ENCODE peak calls at places on chromosomes 16 and 17, in seven cellular contexts. Q is tibial nerve, O is neural progenitor cell, Y is ovary, M is heart right ventricle, X is pancreas, F is lung. V is an unnamed sample.

GRCh38 chr16:84396537-84397008 is 28.2 kb downstream of the ATP2C2 start:
- DNase-seq in M (no peak), Y (no peak), O (peak; percentile 34), Q (no peak), X (no peak), F (peak; percentile 83), V (no peak)

GRCh38 chr16:23448392-23448791 is 4.6 kb downstream of the COG7 start:
- DNase-seq in O (no peak), F (no peak), M (no peak), X (no peak), Y (no peak), Q (no peak), V (peak; percentile 69)

GRCh38 chr16:66878067-66878466 is 2.2 kb upstream of the PDP2 start:
- DNase-seq in X (no peak), Y (no peak), F (no peak), Q (no peak), M (no peak), O (no peak), V (no peak)

GRCh38 chr17:4420692-4421131 is 13.0 kb upstream of the SPNS3 start:
- DNase-seq in X (no peak), M (no peak), F (peak; percentile 62), Q (peak; percentile 44), Y (peak; percentile 64), O (peak; percentile 86), V (peak; percentile 84)

GRCh38 chr16:27242868-27243590 is 25.5 kb downstream of the NSMCE1 start:
- DNase-seq in X (no peak), Y (peak; percentile 25), F (no peak), Q (no peak), M (no peak), O (peak; percentile 62), V (no peak)

GRCh38 chr16:51114369-51114768 is 36.7 kb downstream of the SALL1 start:
- DNase-seq in X (no peak), F (no peak), O (peak; percentile 60), Q (no peak), M (no peak), Y (no peak), V (no peak)

GRCh38 chr16:66364117-66364958 is 2.2 kb upstream of the CDH5 start:
- DNase-seq in F (no peak), M (peak; percentile 65), Q (peak; percentile 64), O (peak; percentile 57), Y (peak; percentile 74), X (no peak), V (no peak)

GRCh38 chr17:19306160-19307111 is 56.1 kb downstream of the B9D1 start:
- DNase-seq in M (no peak), Y (no peak), Q (no peak), X (no peak), O (no peak), F (no peak), V (peak; percentile 34)

GRCh38 chr16:77398495-77398894 is 36.3 kb downstream of the ADAMTS18 start:
- DNase-seq in Y (no peak), M (no peak), O (no peak), F (no peak), X (no peak), Q (no peak), V (no peak)

GRCh38 chr17:66904760-66905637 is 59.5 kb upstream of the CACNG4 start:
- DNase-seq in M (no peak), F (peak; percentile 41), O (no peak), X (no peak), Y (peak; percentile 37), Q (no peak), V (no peak)

GRCh38 chr17:3575506-3575905 is 17.9 kb upstream of the TRPV3 start:
- DNase-seq in F (no peak), O (no peak), M (no peak), Y (no peak), Q (peak; percentile 10), X (no peak), V (no peak)

GRCh38 chr17:50517504-50518264 is 9.4 kb downstream of the MYCBPAP start:
- DNase-seq in Q (no peak), O (no peak), X (peak; percentile 12), F (no peak), Y (no peak), M (no peak), V (no peak)

GRCh38 chr17:74748279-74748528 is 224 bp upstream of the NHERF1 start:
- DNase-seq in O (no peak), Q (no peak), F (no peak), M (no peak), X (no peak), Y (no peak), V (no peak)

DNA sequence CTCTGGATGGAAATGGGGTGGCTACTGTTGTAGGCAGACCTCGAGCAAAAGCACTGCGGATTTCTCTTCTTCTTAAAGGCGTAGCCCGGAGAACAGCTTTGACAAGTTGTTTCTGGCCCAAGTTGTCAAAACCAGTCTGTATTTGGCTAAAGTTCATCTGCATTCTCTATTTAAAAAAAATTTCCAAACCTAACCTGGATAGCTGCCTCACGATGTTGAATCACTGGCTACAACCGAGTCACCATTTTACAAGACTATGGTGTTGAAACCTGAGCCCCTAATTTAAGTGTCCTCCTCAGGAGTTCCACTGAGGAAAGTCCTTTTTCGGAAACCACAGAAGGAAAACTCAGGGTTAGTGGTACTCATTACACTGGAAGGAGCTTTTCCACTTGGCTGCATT is 1.5 kb downstream of the SLC16A6 start:
- DNase-seq in F (no peak), Y (no peak), X (no peak), M (no peak), Q (no peak), O (no peak), V (no peak)
- H3K4me1 ChIP-seq in F (no peaks in the 10 kb centered on the region), Y (peaks cover 5% of the 10 kb centered on the region), X (peaks cover 5% of the 10 kb centered on the region), M (peaks cover 19% of the 10 kb centered on the region), Q (peaks cover 15% of the 10 kb centered on the region), O (peaks cover 29% of the 10 kb centered on the region), V (no peaks in the 10 kb centered on the region)

GRCh38 chr17:35496470-35497290 is 40.8 kb downstream of the SLFN12L start:
- DNase-seq in M (no peak), Y (no peak), F (no peak), Q (no peak), X (no peak), O (no peak), V (no peak)

GRCh38 chr17:35498429-35499178 is 38.9 kb downstream of the SLFN12L start:
- DNase-seq in Q (no peak), Y (no peak), F (no peak), X (no peak), M (no peak), O (no peak), V (no peak)

GRCh38 chr17:35491417-35491816 is 42.9 kb upstream of the SLFN13 start:
- DNase-seq in X (no peak), F (no peak), M (no peak), Y (no peak), O (no peak), Q (no peak), V (no peak)

GRCh38 chr17:35489944-35490343 is 41.4 kb upstream of the SLFN13 start:
- DNase-seq in M (no peak), X (no peak), Q (no peak), F (no peak), Y (no peak), O (no peak), V (no peak)

DNA sequence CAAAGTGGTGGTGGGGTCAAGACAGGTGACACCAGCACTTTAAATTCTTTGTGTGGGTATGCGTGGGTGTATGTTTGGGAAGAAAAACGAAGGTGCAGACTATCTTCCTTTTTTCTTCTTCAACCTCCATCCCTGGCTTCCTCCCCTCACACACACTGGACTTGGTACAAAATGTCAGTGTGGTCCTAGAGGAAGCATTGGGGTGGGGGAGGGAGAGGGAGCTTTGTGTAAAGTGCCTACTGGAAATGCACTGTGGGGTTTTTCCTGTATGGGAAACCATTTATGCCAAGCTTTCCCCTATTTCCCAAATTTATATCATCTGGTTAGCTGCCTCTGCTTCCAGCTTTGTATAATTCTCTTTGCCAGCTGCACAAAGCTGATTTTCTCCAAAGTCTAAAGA is 44.4 kb downstream of the SLFN12L start:
- DNase-seq in O (no peak), Q (no peak), Y (no peak), M (no peak), X (no peak), F (no peak), V (no peak)
- H3K27me3 ChIP-seq in O (peaks cover 100% of the 10 kb centered on the region), Q (peaks cover 97% of the 10 kb centered on the region), Y (no peaks in the 10 kb centered on the region), M (peaks cover 100% of the 10 kb centered on the region), X (peaks cover 9% of the 10 kb centered on the region), F (no peaks in the 10 kb centered on the region), V (peaks cover 55% of the 10 kb centered on the region)

GRCh38 chr17:16551878-16552636 is 16.9 kb downstream of the ZNF287 start:
- DNase-seq in M (no peak), Q (no peak), F (no peak), Y (no peak), X (no peak), O (no peak), V (no peak)
- H3K9me3 ChIP-seq in M (peaks cover 37% of the 10 kb centered on the region), Q (peaks cover 10% of the 10 kb centered on the region), F (peaks cover 51% of the 10 kb centered on the region), Y (peaks cover 29% of the 10 kb centered on the region), X (no peaks in the 10 kb centered on the region), O (peaks cover 51% of the 10 kb centered on the region), V (peaks cover 7% of the 10 kb centered on the region)

DNA sequence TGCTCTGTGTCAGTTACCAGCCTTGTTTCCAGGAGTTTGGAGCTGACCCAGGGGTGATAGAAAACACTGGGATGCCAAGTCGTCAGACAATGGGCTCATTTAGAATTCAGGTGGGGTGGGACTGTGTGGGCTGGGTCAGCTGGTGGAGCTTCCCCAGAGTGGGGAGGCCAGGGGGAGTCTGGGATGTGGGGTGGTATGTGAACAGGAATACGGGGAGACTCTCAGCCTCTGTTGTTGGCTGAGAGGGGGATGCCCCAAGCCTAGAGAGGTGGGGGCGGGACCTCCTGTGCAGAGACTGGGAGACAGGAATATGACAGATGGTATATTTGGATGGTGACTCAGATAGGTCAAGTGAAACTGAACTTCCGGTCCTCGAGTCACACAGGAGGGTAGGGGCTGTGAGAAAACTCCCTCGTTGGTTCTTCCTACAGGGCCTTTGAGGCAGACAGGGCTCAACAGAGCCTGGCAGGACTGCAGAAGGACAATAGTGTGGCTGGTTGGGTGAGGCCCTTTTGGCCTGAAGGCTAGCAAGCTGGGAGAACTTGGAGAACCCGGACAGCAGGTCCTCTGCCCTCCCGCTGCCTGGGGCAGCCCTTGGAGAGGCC is 23.7 kb downstream of the CDH1 start:
- DNase-seq in F (no peak), X (no peak), Y (no peak), O (no peak), Q (no peak), M (no peak), V (peak; percentile 40)
- H3K4me1 ChIP-seq in F (no peaks in the 10 kb centered on the region), X (peaks cover 39% of the 10 kb centered on the region), Y (no peaks in the 10 kb centered on the region), O (peaks cover 18% of the 10 kb centered on the region), Q (no peaks in the 10 kb centered on the region), M (no peaks in the 10 kb centered on the region), V (peaks cover 4% of the 10 kb centered on the region)

DNA sequence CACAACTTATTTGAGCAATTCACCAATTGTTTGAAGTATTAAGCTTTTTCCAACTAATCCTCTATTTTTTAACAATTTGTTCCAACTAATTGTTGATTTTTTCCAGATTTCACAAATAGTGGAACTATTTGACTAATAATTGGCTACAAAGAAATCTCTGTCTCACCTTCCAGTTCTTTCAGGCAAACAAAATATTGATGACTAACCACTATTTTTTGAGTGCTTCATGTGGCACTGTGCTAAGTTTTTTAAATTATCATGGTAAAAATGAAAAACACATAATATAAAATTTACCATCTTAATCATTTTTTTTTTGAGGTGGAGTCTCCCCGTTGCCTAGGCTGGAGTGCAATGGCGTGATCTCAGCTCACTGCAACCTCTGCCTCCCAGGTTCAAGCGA is 24.6 kb upstream of the GRIN2A start:
- DNase-seq in Q (no peak), Y (no peak), M (no peak), F (no peak), O (no peak), X (no peak), V (no peak)
- H3K27me3 ChIP-seq in Q (no peaks in the 10 kb centered on the region), Y (no peaks in the 10 kb centered on the region), M (no peaks in the 10 kb centered on the region), F (no peaks in the 10 kb centered on the region), O (no peaks in the 10 kb centered on the region), X (no peaks in the 10 kb centered on the region), V (peaks cover 2% of the 10 kb centered on the region)

V was measured in small intestine.